ENCODE peak calls at places on chromosomes 3 and 15, in five cellular contexts. W, Z, B, I and N are unnamed samples.
A peak's percentile ranks its signal among the peaks of the same experiment; 100 is the strongest.

GRCh38 chr15:52790166-52790708 is at the start of gene ONECUT1:
- DNase-seq in B (peak; percentile 61), Z (peak; percentile 75), W (no peak), I (peak; percentile 91), N (no peak)

GRCh38 chr3:197963019-197963637 is 3.1 kb downstream of the LMLN start:
- DNase-seq in Z (no peak), W (no peak), I (no peak), B (no peak), N (no peak)

GRCh38 chr3:50708620-50709019 is 33.9 kb downstream of the DOCK3 start:
- DNase-seq in Z (no peak), I (no peak), W (peak; percentile 55), B (no peak), N (no peak)

GRCh38 chr15:88623061-88623460 is 1.9 kb downstream of the AEN start:
- DNase-seq in Z (no peak), I (no peak), W (no peak), B (no peak), N (no peak)

GRCh38 chr3:62154457-62155148 is 218.7 kb downstream of the FEZF2 start:
- DNase-seq in Z (no peak), I (no peak), W (no peak), B (no peak), N (no peak)

GRCh38 chr3:45234250-45234649 is 8.2 kb upstream of the TMEM158 start:
- DNase-seq in W (no peak), Z (no peak), I (no peak), B (no peak), N (no peak)

GRCh38 chr3:46512191-46512590 is 14.4 kb downstream of the RTP3 start:
- DNase-seq in W (no peak), Z (no peak), B (no peak), I (no peak), N (no peak)

GRCh38 chr3:157475921-157476395 is 27.3 kb downstream of the VEPH1 start:
- DNase-seq in W (no peak), B (no peak), I (no peak), Z (no peak), N (no peak)

GRCh38 chr3:143363276-143363675 is 243.7 kb downstream of the CHST2 start:
- DNase-seq in B (no peak), I (no peak), Z (no peak), W (no peak), N (no peak)

GRCh38 chr15:66963710-66964109 is 101.7 kb upstream of the SMAD3 start:
- DNase-seq in Z (no peak), W (no peak), I (no peak), B (no peak), N (no peak)

GRCh38 chr3:181635141-181635540 is 76.6 kb upstream of the SOX2 start:
- DNase-seq in I (no peak), W (no peak), Z (no peak), B (no peak), N (no peak)

GRCh38 chr3:177832862-177833261 is 635.6 kb upstream of the TBL1XR1 start:
- DNase-seq in W (no peak), Z (no peak), I (no peak), B (no peak), N (no peak)

GRCh38 chr3:58502832-58503231 is 10.9 kb downstream of the KCTD6 start:
- DNase-seq in W (no peak), Z (no peak), I (no peak), B (no peak), N (no peak)

GRCh38 chr3:160678447-160678846 is 1.5 kb downstream of the ARL14 start:
- DNase-seq in Z (no peak), B (no peak), I (no peak), W (no peak), N (no peak)

GRCh38 chr3:127816783-127817182 is 5.5 kb downstream of the MGLL start:
- DNase-seq in B (no peak), I (no peak), Z (peak; percentile 89), W (peak; percentile 27), N (no peak)

GRCh38 chr3:127814325-127814781 is 8.0 kb downstream of the MGLL start:
- DNase-seq in I (no peak), W (no peak), Z (no peak), B (no peak), N (no peak)

GRCh38 chr3:127815001-127815400 is 7.3 kb downstream of the MGLL start:
- DNase-seq in W (no peak), Z (no peak), I (no peak), B (no peak), N (no peak)

GRCh38 chr3:127817331-127817821 is 4.9 kb downstream of the MGLL start:
- DNase-seq in B (peak; percentile 71), W (peak; percentile 29), I (no peak), Z (no peak), N (no peak)

DNA sequence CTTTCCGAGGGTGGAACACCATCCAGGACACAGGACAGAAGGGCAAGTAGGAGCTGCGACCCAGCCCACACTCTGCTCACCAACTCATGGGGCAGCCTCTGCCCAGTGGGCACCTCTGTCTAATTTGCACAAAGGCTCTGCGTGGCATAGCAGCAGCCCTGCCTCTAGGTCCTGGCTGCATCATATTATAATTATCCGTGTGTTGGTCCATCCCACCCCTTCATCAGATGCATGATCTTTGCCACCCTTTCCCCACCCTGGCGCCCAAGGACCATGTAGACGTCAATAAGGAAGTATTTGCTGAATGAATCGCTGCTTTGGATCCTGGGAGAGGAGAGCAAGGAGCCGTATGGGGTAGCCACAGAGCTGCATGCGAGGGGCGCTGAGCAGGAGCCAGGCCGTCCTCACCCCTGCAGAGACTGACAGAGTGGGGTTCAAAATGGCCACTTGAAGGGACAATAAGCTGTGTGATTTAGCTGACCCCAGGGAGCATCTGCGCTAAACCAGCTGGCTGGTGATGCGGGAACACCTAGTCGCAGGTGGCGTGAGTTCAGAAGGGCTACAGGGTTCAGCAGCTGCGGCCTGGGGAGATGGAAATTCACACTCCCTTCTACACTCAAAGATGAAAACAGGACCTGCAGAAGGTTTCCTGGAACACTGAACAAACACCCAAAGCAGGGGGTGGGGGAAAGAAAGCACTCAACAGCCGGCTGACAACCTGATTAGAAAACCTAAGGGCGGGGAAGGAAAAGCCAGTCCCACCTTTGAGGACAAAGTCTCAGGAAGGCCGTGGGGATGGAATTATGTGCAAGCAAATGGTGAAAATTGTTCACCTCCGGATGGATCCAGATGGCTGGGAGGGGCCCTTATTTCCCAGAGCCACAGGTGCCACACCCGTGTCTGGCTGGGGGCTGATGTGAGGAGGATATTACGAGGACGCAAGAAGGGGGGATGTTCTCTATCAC is 6.4 kb downstream of the MGLL start:
- DNase-seq in B (peak; percentile 85), Z (no peak), W (peak; percentile 25), I (no peak), N (no peak)
- H3K4me1 ChIP-seq in B (no peaks in the 10 kb centered on the region), Z (peaks cover 29% of the 10 kb centered on the region), W (no peaks in the 10 kb centered on the region), I (no peaks in the 10 kb centered on the region), N (peaks cover 51% of the 10 kb centered on the region)

GRCh38 chr15:65827065-65827464 is 35.0 kb upstream of the DENND4A start:
- DNase-seq in I (peak; percentile 4), W (no peak), Z (no peak), B (peak; percentile 41), N (no peak)

GRCh38 chr15:65829150-65829764 is 37.2 kb upstream of the DENND4A start:
- DNase-seq in W (no peak), I (peak; percentile 16), Z (no peak), B (peak; percentile 49), N (no peak)

GRCh38 chr15:65832549-65833364 is 36.5 kb upstream of the RAB11A start:
- DNase-seq in B (peak; percentile 89), I (peak; percentile 45), W (peak; percentile 72), Z (peak; percentile 91), N (peak; percentile 87)

GRCh38 chr15:65824941-65825544 is 33.0 kb upstream of the DENND4A start:
- DNase-seq in B (peak; percentile 43), W (no peak), I (no peak), Z (no peak), N (no peak)

DNA sequence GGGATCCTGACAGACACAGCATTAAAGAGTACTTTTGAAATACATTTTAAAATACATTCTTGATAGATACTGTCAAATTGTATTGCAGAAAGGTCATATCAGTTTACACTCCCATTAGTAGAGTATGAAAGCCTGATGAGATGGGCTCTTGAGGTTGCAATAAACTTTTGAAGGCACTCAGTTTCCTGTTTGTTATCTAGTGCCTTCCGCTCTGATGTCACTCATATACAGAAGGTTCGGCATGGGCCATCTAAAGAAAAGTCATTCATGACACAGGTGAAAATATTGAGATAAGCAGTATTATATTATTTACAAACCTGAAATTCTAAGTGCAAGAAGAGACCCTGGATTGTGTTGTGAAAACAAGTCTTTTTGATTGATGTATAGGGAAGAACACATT is 36.5 kb upstream of the DENND4A start:
- DNase-seq in W (no peak), I (no peak), B (peak; percentile 45), Z (no peak), N (no peak)
- H3K27ac ChIP-seq in W (peak overlapping the region; percentile 66), I (no peak overlapping the region), B (peak overlapping the region; percentile 42), Z (no peak overlapping the region), N (peak overlapping the region; percentile 51)

GRCh38 chr3:195867631-195868335 is 40.6 kb downstream of the TNK2 start:
- DNase-seq in B (peak; percentile 41), W (no peak), Z (peak; percentile 66), I (no peak), N (peak; percentile 66)
- H3K36me3 ChIP-seq in B (no peaks in the 10 kb centered on the region), W (peaks cover 14% of the 10 kb centered on the region), Z (no peaks in the 10 kb centered on the region), I (no peaks in the 10 kb centered on the region), N (peaks cover 13% of the 10 kb centered on the region)

DNA sequence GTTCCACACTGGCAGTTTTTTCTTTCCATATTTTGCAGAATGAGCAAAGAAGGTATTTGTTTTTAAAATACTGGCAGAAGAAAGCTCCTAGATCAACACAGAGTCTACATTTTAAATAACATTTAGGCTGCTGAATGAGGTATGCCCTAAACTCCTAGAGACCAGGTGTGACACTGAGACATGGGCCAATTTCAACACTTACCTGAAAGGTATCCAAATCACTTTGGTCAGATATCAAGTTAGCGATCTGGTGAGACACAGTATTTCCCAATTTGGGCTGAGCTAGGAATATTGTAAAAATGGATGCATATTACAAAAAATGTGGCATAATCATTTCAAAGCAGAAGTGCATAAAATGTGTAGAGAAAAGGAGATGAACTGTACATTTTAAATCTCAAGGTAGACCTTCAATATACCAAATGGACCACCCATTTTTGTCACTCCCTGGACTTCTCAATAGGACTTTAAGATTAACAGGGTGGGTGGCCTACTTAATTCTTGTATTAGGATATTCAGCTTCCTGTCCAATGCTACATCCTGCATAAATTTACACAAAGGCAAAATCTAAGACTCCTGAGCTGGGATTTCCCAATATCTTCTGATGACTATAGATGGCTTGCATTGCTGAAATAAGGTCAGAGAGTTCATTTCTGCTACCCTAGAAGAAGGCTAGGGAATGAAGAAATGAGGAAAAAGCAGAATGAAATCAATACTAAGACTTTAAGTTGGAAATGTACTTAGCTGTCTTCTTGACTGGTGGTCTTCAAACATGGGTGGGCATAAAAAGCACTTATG is 487.8 kb downstream of the FOXP1 start:
- DNase-seq in W (no peak), I (no peak), B (no peak), Z (no peak), N (no peak)
- H3K4me1 ChIP-seq in W (peaks cover 47% of the 10 kb centered on the region), I (no peaks in the 10 kb centered on the region), B (no peaks in the 10 kb centered on the region), Z (no peaks in the 10 kb centered on the region), N (no peaks in the 10 kb centered on the region)

GRCh38 chr3:121918779-121919483 is 24.7 kb downstream of the SLC15A2 start:
- DNase-seq in B (no peak), Z (peak; percentile 79), I (no peak), W (no peak), N (no peak)

GRCh38 chr3:121926380-121926779 is 32.2 kb downstream of the SLC15A2 start:
- DNase-seq in Z (no peak), I (no peak), B (no peak), W (no peak), N (no peak)

DNA sequence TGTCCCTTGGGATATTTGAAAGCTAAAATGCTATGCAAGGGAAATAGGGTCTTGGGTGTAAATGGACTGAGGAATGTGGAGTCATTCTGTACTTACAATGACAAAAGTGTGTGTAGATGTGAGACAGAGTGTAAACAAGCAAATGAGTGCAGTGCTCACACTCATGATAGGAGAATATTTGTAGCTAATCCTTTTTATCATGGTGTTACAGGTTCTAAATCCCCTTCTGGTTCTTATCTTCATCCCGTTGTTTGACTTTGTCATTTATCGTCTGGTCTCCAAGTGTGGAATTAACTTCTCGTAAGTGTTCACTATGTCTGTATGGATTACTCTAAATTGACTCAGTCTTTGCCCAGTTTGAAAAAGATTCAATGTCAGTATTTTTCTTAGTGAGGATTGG is 30.5 kb downstream of the SLC15A2 start:
- DNase-seq in I (no peak), W (no peak), B (no peak), Z (no peak), N (no peak)
- H3K27ac ChIP-seq in I (no peak overlapping the region), W (no peak overlapping the region), B (no peak overlapping the region), Z (no peak overlapping the region), N (no peak overlapping the region)